ENCODE peak calls at places on chromosomes 6 and 20, in nine cellular contexts. One of them, this sample, is unnamed.

GRCh38 chr20:43662943-43663655 is 3.8 kb upstream of the MYBL2 start:
- DNase-seq in activated CD4-positive, CD25-positive, alpha-beta regulatory T cell: no peak
- DNase-seq in H7: no peak
- DNase-seq in activated T-cell treated with anti-CD3 and anti-CD28 coated beads, Interleukin-2, amount 50 U/mL, for 48 hours: no peak
- DNase-seq in NCI-H1092: no peak
- DNase-seq in AG08396: no peak
- DNase-seq in HEK293T: no peak
- DNase-seq in activated gamma-delta T cell treated with anti-CD3 and anti-CD28 coated beads, Interleukin-2, amount 50 U/mL, for 16 hours: no peak
- DNase-seq in uterus: no peak
- DNase-seq in this sample: no peak

GRCh38 chr6:146850238-146850896 is 251.6 kb downstream of the ADGB start:
- DNase-seq in H7: no peak
- DNase-seq in NCI-H1092: no peak
- DNase-seq in activated gamma-delta T cell treated with anti-CD3 and anti-CD28 coated beads, Interleukin-2, amount 50 U/mL, for 16 hours: no peak
- DNase-seq in uterus: no peak
- DNase-seq in HEK293T: no peak
- DNase-seq in activated CD4-positive, CD25-positive, alpha-beta regulatory T cell: no peak
- DNase-seq in activated T-cell treated with anti-CD3 and anti-CD28 coated beads, Interleukin-2, amount 50 U/mL, for 48 hours: peak; percentile 45
- DNase-seq in AG08396: no peak
- DNase-seq in this sample: no peak

GRCh38 chr20:49225896-49226295 is 6.7 kb downstream of the DDX27 start:
- DNase-seq in activated T-cell treated with anti-CD3 and anti-CD28 coated beads, Interleukin-2, amount 50 U/mL, for 48 hours: no peak
- DNase-seq in uterus: no peak
- DNase-seq in activated gamma-delta T cell treated with anti-CD3 and anti-CD28 coated beads, Interleukin-2, amount 50 U/mL, for 16 hours: no peak
- DNase-seq in activated CD4-positive, CD25-positive, alpha-beta regulatory T cell: no peak
- DNase-seq in HEK293T: no peak
- DNase-seq in AG08396: no peak
- DNase-seq in NCI-H1092: no peak
- DNase-seq in H7: no peak
- DNase-seq in this sample: no peak

GRCh38 chr6:43060034-43060754 is 763 bp downstream of the KLC4 start:
- DNase-seq in H7: peak; percentile 82
- DNase-seq in NCI-H1092: no peak
- DNase-seq in activated T-cell treated with anti-CD3 and anti-CD28 coated beads, Interleukin-2, amount 50 U/mL, for 48 hours: no peak
- DNase-seq in activated CD4-positive, CD25-positive, alpha-beta regulatory T cell: no peak
- DNase-seq in AG08396: no peak
- DNase-seq in uterus: no peak
- DNase-seq in activated gamma-delta T cell treated with anti-CD3 and anti-CD28 coated beads, Interleukin-2, amount 50 U/mL, for 16 hours: no peak
- DNase-seq in HEK293T: no peak
- DNase-seq in this sample: no peak

GRCh38 chr6:17986656-17987575 is 519 bp downstream of the KIF13A start:
- DNase-seq in uterus: peak; percentile 63
- DNase-seq in AG08396: peak; percentile 72
- DNase-seq in H7: peak; percentile 87
- DNase-seq in activated T-cell treated with anti-CD3 and anti-CD28 coated beads, Interleukin-2, amount 50 U/mL, for 48 hours: peak; percentile 20
- DNase-seq in activated CD4-positive, CD25-positive, alpha-beta regulatory T cell: no peak
- DNase-seq in NCI-H1092: no peak
- DNase-seq in activated gamma-delta T cell treated with anti-CD3 and anti-CD28 coated beads, Interleukin-2, amount 50 U/mL, for 16 hours: no peak
- DNase-seq in HEK293T: peak; percentile 51
- DNase-seq in this sample: no peak

GRCh38 chr6:36360241-36361054 is 23.8 kb upstream of the BNIP5 start:
- DNase-seq in NCI-H1092: peak; percentile 55
- DNase-seq in activated CD4-positive, CD25-positive, alpha-beta regulatory T cell: peak; percentile 49
- DNase-seq in activated T-cell treated with anti-CD3 and anti-CD28 coated beads, Interleukin-2, amount 50 U/mL, for 48 hours: peak; percentile 81
- DNase-seq in activated gamma-delta T cell treated with anti-CD3 and anti-CD28 coated beads, Interleukin-2, amount 50 U/mL, for 16 hours: peak; percentile 49
- DNase-seq in H7: peak; percentile 86
- DNase-seq in HEK293T: peak; percentile 87
- DNase-seq in uterus: peak; percentile 85
- DNase-seq in AG08396: peak; percentile 86
- DNase-seq in this sample: peak; percentile 26

GRCh38 chr6:31579546-31580445 is 2.4 kb downstream of the LTB start:
- DNase-seq in activated T-cell treated with anti-CD3 and anti-CD28 coated beads, Interleukin-2, amount 50 U/mL, for 48 hours: peak; percentile 65
- DNase-seq in H7: peak; percentile 50
- DNase-seq in NCI-H1092: no peak
- DNase-seq in activated CD4-positive, CD25-positive, alpha-beta regulatory T cell: no peak
- DNase-seq in activated gamma-delta T cell treated with anti-CD3 and anti-CD28 coated beads, Interleukin-2, amount 50 U/mL, for 16 hours: no peak
- DNase-seq in AG08396: no peak
- DNase-seq in uterus: no peak
- DNase-seq in HEK293T: no peak
- DNase-seq in this sample: no peak

GRCh38 chr6:170053966-170054661 is 236.8 kb downstream of the DLL1 start:
- DNase-seq in H7: no peak
- DNase-seq in HEK293T: no peak
- DNase-seq in NCI-H1092: no peak
- DNase-seq in activated gamma-delta T cell treated with anti-CD3 and anti-CD28 coated beads, Interleukin-2, amount 50 U/mL, for 16 hours: no peak
- DNase-seq in uterus: no peak
- DNase-seq in activated CD4-positive, CD25-positive, alpha-beta regulatory T cell: no peak
- DNase-seq in AG08396: no peak
- DNase-seq in activated T-cell treated with anti-CD3 and anti-CD28 coated beads, Interleukin-2, amount 50 U/mL, for 48 hours: no peak
- DNase-seq in this sample: no peak

GRCh38 chr20:32159766-32160221 is 47.7 kb downstream of the PLAGL2 start:
- DNase-seq in uterus: no peak
- DNase-seq in HEK293T: no peak
- DNase-seq in activated CD4-positive, CD25-positive, alpha-beta regulatory T cell: no peak
- DNase-seq in NCI-H1092: no peak
- DNase-seq in activated gamma-delta T cell treated with anti-CD3 and anti-CD28 coated beads, Interleukin-2, amount 50 U/mL, for 16 hours: no peak
- DNase-seq in AG08396: no peak
- DNase-seq in H7: peak; percentile 33
- DNase-seq in activated T-cell treated with anti-CD3 and anti-CD28 coated beads, Interleukin-2, amount 50 U/mL, for 48 hours: no peak
- DNase-seq in this sample: no peak

GRCh38 chr6:49513153-49513989 is 13.6 kb downstream of the GLYATL3 start:
- DNase-seq in AG08396: no peak
- DNase-seq in activated CD4-positive, CD25-positive, alpha-beta regulatory T cell: no peak
- DNase-seq in NCI-H1092: no peak
- DNase-seq in uterus: no peak
- DNase-seq in HEK293T: no peak
- DNase-seq in activated T-cell treated with anti-CD3 and anti-CD28 coated beads, Interleukin-2, amount 50 U/mL, for 48 hours: no peak
- DNase-seq in activated gamma-delta T cell treated with anti-CD3 and anti-CD28 coated beads, Interleukin-2, amount 50 U/mL, for 16 hours: no peak
- DNase-seq in H7: no peak
- DNase-seq in this sample: no peak

This sample was measured in NCI-H1417 treated with DMSO at 0.1 percent for 48 hours.